ENCODE peak calls at places on chromosomes 4 and X, in seven cellular contexts. One of them, this sample, is unnamed.

GRCh38 chr4:176539785-176540175 is 220.0 kb downstream of the SPCS3 start:
- DNase-seq in left kidney: no peak
- DNase-seq in endodermal cell: no peak
- DNase-seq in stimulated activated CD4-positive, alpha-beta T cell treated with anti-CD3 and anti-CD28 coated beads, Interleukin-1b, Interleukin-23, amount 100 ng/mL, for 48 hours: no peak
- DNase-seq in NCI-H524: no peak
- DNase-seq in hypothalamus: no peak
- DNase-seq in caudate nucleus: no peak
- DNase-seq in this sample: no peak

GRCh38 chr4:40238700-40239548 is 42.1 kb downstream of the RHOH start:
- DNase-seq in left kidney: peak
- DNase-seq in endodermal cell: no peak
- DNase-seq in stimulated activated CD4-positive, alpha-beta T cell treated with anti-CD3 and anti-CD28 coated beads, Interleukin-1b, Interleukin-23, amount 100 ng/mL, for 48 hours: peak
- DNase-seq in NCI-H524: no peak
- DNase-seq in hypothalamus: no peak
- DNase-seq in caudate nucleus: no peak
- DNase-seq in this sample: no peak

GRCh38 chr4:121594796-121595526 is 101.8 kb downstream of the ANXA5 start:
- DNase-seq in left kidney: no peak
- DNase-seq in endodermal cell: no peak
- DNase-seq in stimulated activated CD4-positive, alpha-beta T cell treated with anti-CD3 and anti-CD28 coated beads, Interleukin-1b, Interleukin-23, amount 100 ng/mL, for 48 hours: no peak
- DNase-seq in NCI-H524: no peak
- DNase-seq in hypothalamus: no peak
- DNase-seq in caudate nucleus: no peak
- DNase-seq in this sample: no peak

GRCh38 chr4:130812117-130812765 is 1716.3 kb downstream of the C4orf33 start:
- DNase-seq in left kidney: no peak
- DNase-seq in endodermal cell: no peak
- DNase-seq in stimulated activated CD4-positive, alpha-beta T cell treated with anti-CD3 and anti-CD28 coated beads, Interleukin-1b, Interleukin-23, amount 100 ng/mL, for 48 hours: no peak
- DNase-seq in NCI-H524: no peak
- DNase-seq in hypothalamus: no peak
- DNase-seq in caudate nucleus: no peak
- DNase-seq in this sample: no peak

GRCh38 chr4:89551191-89551590 is 243.6 kb upstream of the GPRIN3 start:
- DNase-seq in left kidney: no peak
- DNase-seq in endodermal cell: no peak
- DNase-seq in stimulated activated CD4-positive, alpha-beta T cell treated with anti-CD3 and anti-CD28 coated beads, Interleukin-1b, Interleukin-23, amount 100 ng/mL, for 48 hours: no peak
- DNase-seq in NCI-H524: no peak
- DNase-seq in hypothalamus: no peak
- DNase-seq in caudate nucleus: no peak
- DNase-seq in this sample: no peak

GRCh38 chr4:168917150-168917779 is 92.8 kb downstream of the CBR4 start:
- DNase-seq in left kidney: peak
- DNase-seq in endodermal cell: no peak
- DNase-seq in stimulated activated CD4-positive, alpha-beta T cell treated with anti-CD3 and anti-CD28 coated beads, Interleukin-1b, Interleukin-23, amount 100 ng/mL, for 48 hours: no peak
- DNase-seq in NCI-H524: peak
- DNase-seq in hypothalamus: no peak
- DNase-seq in caudate nucleus: no peak
- DNase-seq in this sample: no peak

GRCh38 chr4:42605264-42605663 is 51.6 kb downstream of the ATP8A1 start:
- DNase-seq in left kidney: peak
- DNase-seq in endodermal cell: no peak
- DNase-seq in stimulated activated CD4-positive, alpha-beta T cell treated with anti-CD3 and anti-CD28 coated beads, Interleukin-1b, Interleukin-23, amount 100 ng/mL, for 48 hours: no peak
- DNase-seq in NCI-H524: peak
- DNase-seq in hypothalamus: no peak
- DNase-seq in caudate nucleus: no peak
- DNase-seq in this sample: peak

GRCh38 chr4:87101543-87102199 is 118.7 kb downstream of the KLHL8 start:
- DNase-seq in left kidney: no peak
- DNase-seq in endodermal cell: no peak
- DNase-seq in stimulated activated CD4-positive, alpha-beta T cell treated with anti-CD3 and anti-CD28 coated beads, Interleukin-1b, Interleukin-23, amount 100 ng/mL, for 48 hours: no peak
- DNase-seq in NCI-H524: no peak
- DNase-seq in hypothalamus: no peak
- DNase-seq in caudate nucleus: no peak
- DNase-seq in this sample: no peak

GRCh38 chrX:109911046-109911445 is 91.9 kb upstream of the TMEM164 start:
- DNase-seq in left kidney: peak
- DNase-seq in endodermal cell: no peak
- DNase-seq in stimulated activated CD4-positive, alpha-beta T cell treated with anti-CD3 and anti-CD28 coated beads, Interleukin-1b, Interleukin-23, amount 100 ng/mL, for 48 hours: no peak
- DNase-seq in NCI-H524: peak
- DNase-seq in hypothalamus: no peak
- DNase-seq in caudate nucleus: no peak
- DNase-seq in this sample: no peak

GRCh38 chr4:103996059-103996458 is 276.3 kb upstream of the TACR3 start:
- DNase-seq in left kidney: peak
- DNase-seq in endodermal cell: peak
- DNase-seq in stimulated activated CD4-positive, alpha-beta T cell treated with anti-CD3 and anti-CD28 coated beads, Interleukin-1b, Interleukin-23, amount 100 ng/mL, for 48 hours: no peak
- DNase-seq in NCI-H524: peak
- DNase-seq in hypothalamus: no peak
- DNase-seq in caudate nucleus: no peak
- DNase-seq in this sample: no peak

GRCh38 chr4:104989363-104989762 is 157.3 kb upstream of the TET2 start:
- DNase-seq in left kidney: no peak
- DNase-seq in endodermal cell: no peak
- DNase-seq in stimulated activated CD4-positive, alpha-beta T cell treated with anti-CD3 and anti-CD28 coated beads, Interleukin-1b, Interleukin-23, amount 100 ng/mL, for 48 hours: no peak
- DNase-seq in NCI-H524: peak
- DNase-seq in hypothalamus: no peak
- DNase-seq in caudate nucleus: no peak
- DNase-seq in this sample: no peak

GRCh38 chrX:111352424-111352823 is 59.6 kb downstream of the DCX start:
- DNase-seq in left kidney: no peak
- DNase-seq in endodermal cell: no peak
- DNase-seq in stimulated activated CD4-positive, alpha-beta T cell treated with anti-CD3 and anti-CD28 coated beads, Interleukin-1b, Interleukin-23, amount 100 ng/mL, for 48 hours: no peak
- DNase-seq in NCI-H524: peak
- DNase-seq in hypothalamus: no peak
- DNase-seq in caudate nucleus: no peak
- DNase-seq in this sample: peak

GRCh38 chr4:98720871-98721480 is 62.6 kb upstream of the TSPAN5 start:
- DNase-seq in left kidney: no peak
- DNase-seq in endodermal cell: no peak
- DNase-seq in stimulated activated CD4-positive, alpha-beta T cell treated with anti-CD3 and anti-CD28 coated beads, Interleukin-1b, Interleukin-23, amount 100 ng/mL, for 48 hours: no peak
- DNase-seq in NCI-H524: no peak
- DNase-seq in hypothalamus: no peak
- DNase-seq in caudate nucleus: no peak
- DNase-seq in this sample: no peak

GRCh38 chr4:88857588-88857987 is 160.0 kb upstream of the NAP1L5 start:
- DNase-seq in left kidney: no peak
- DNase-seq in endodermal cell: no peak
- DNase-seq in stimulated activated CD4-positive, alpha-beta T cell treated with anti-CD3 and anti-CD28 coated beads, Interleukin-1b, Interleukin-23, amount 100 ng/mL, for 48 hours: no peak
- DNase-seq in NCI-H524: no peak
- DNase-seq in hypothalamus: no peak
- DNase-seq in caudate nucleus: no peak
- DNase-seq in this sample: no peak

GRCh38 chrX:40570346-40571093 is 10.2 kb upstream of the ATP6AP2 start:
- DNase-seq in left kidney: peak
- DNase-seq in endodermal cell: peak
- DNase-seq in stimulated activated CD4-positive, alpha-beta T cell treated with anti-CD3 and anti-CD28 coated beads, Interleukin-1b, Interleukin-23, amount 100 ng/mL, for 48 hours: no peak
- DNase-seq in NCI-H524: no peak
- DNase-seq in hypothalamus: no peak
- DNase-seq in caudate nucleus: no peak
- DNase-seq in this sample: no peak

GRCh38 chr4:78608684-78609083 is 57.1 kb downstream of the ANXA3 start:
- DNase-seq in left kidney: no peak
- DNase-seq in endodermal cell: no peak
- DNase-seq in stimulated activated CD4-positive, alpha-beta T cell treated with anti-CD3 and anti-CD28 coated beads, Interleukin-1b, Interleukin-23, amount 100 ng/mL, for 48 hours: no peak
- DNase-seq in NCI-H524: no peak
- DNase-seq in hypothalamus: no peak
- DNase-seq in caudate nucleus: no peak
- DNase-seq in this sample: no peak

GRCh38 chrX:46547857-46548256 is 2.6 kb upstream of the ZNF674 start:
- DNase-seq in left kidney: no peak
- DNase-seq in endodermal cell: no peak
- DNase-seq in stimulated activated CD4-positive, alpha-beta T cell treated with anti-CD3 and anti-CD28 coated beads, Interleukin-1b, Interleukin-23, amount 100 ng/mL, for 48 hours: no peak
- DNase-seq in NCI-H524: no peak
- DNase-seq in hypothalamus: no peak
- DNase-seq in caudate nucleus: no peak
- DNase-seq in this sample: no peak

GRCh38 chr4:95268819-95269565 is 279.8 kb downstream of the UNC5C start:
- DNase-seq in left kidney: peak
- DNase-seq in endodermal cell: no peak
- DNase-seq in stimulated activated CD4-positive, alpha-beta T cell treated with anti-CD3 and anti-CD28 coated beads, Interleukin-1b, Interleukin-23, amount 100 ng/mL, for 48 hours: no peak
- DNase-seq in NCI-H524: peak
- DNase-seq in hypothalamus: no peak
- DNase-seq in caudate nucleus: no peak
- DNase-seq in this sample: no peak

GRCh38 chr4:7206385-7206784 is 14.0 kb downstream of the SORCS2 start:
- DNase-seq in left kidney: no peak
- DNase-seq in endodermal cell: peak
- DNase-seq in stimulated activated CD4-positive, alpha-beta T cell treated with anti-CD3 and anti-CD28 coated beads, Interleukin-1b, Interleukin-23, amount 100 ng/mL, for 48 hours: no peak
- DNase-seq in NCI-H524: peak
- DNase-seq in hypothalamus: no peak
- DNase-seq in caudate nucleus: no peak
- DNase-seq in this sample: no peak

GRCh38 chrX:19807414-19807813 is 80.0 kb downstream of the SH3KBP1 start:
- DNase-seq in left kidney: no peak
- DNase-seq in endodermal cell: no peak
- DNase-seq in stimulated activated CD4-positive, alpha-beta T cell treated with anti-CD3 and anti-CD28 coated beads, Interleukin-1b, Interleukin-23, amount 100 ng/mL, for 48 hours: no peak
- DNase-seq in NCI-H524: no peak
- DNase-seq in hypothalamus: no peak
- DNase-seq in caudate nucleus: no peak
- DNase-seq in this sample: no peak

GRCh38 chr4:171650543-171650942 is 162.7 kb upstream of the GALNTL6 start:
- DNase-seq in left kidney: peak
- DNase-seq in endodermal cell: peak
- DNase-seq in stimulated activated CD4-positive, alpha-beta T cell treated with anti-CD3 and anti-CD28 coated beads, Interleukin-1b, Interleukin-23, amount 100 ng/mL, for 48 hours: no peak
- DNase-seq in NCI-H524: peak
- DNase-seq in hypothalamus: no peak
- DNase-seq in caudate nucleus: no peak
- DNase-seq in this sample: no peak

GRCh38 chr4:179225594-179225993 is 1783.4 kb upstream of the AGA start:
- DNase-seq in left kidney: no peak
- DNase-seq in endodermal cell: no peak
- DNase-seq in stimulated activated CD4-positive, alpha-beta T cell treated with anti-CD3 and anti-CD28 coated beads, Interleukin-1b, Interleukin-23, amount 100 ng/mL, for 48 hours: no peak
- DNase-seq in NCI-H524: no peak
- DNase-seq in hypothalamus: no peak
- DNase-seq in caudate nucleus: no peak
- DNase-seq in this sample: no peak

GRCh38 chr4:94332983-94333590 is 9.5 kb downstream of the HPGDS start:
- DNase-seq in left kidney: peak
- DNase-seq in endodermal cell: peak
- DNase-seq in stimulated activated CD4-positive, alpha-beta T cell treated with anti-CD3 and anti-CD28 coated beads, Interleukin-1b, Interleukin-23, amount 100 ng/mL, for 48 hours: no peak
- DNase-seq in NCI-H524: no peak
- DNase-seq in hypothalamus: no peak
- DNase-seq in caudate nucleus: no peak
- DNase-seq in this sample: no peak

GRCh38 chr4:169063441-169063840 is 53.4 kb upstream of the CBR4 start:
- DNase-seq in left kidney: no peak
- DNase-seq in endodermal cell: no peak
- DNase-seq in stimulated activated CD4-positive, alpha-beta T cell treated with anti-CD3 and anti-CD28 coated beads, Interleukin-1b, Interleukin-23, amount 100 ng/mL, for 48 hours: no peak
- DNase-seq in NCI-H524: no peak
- DNase-seq in hypothalamus: no peak
- DNase-seq in caudate nucleus: no peak
- DNase-seq in this sample: no peak

GRCh38 chr4:111717916-111718315 is 427.3 kb upstream of the FAM241A start:
- DNase-seq in left kidney: peak
- DNase-seq in endodermal cell: no peak
- DNase-seq in stimulated activated CD4-positive, alpha-beta T cell treated with anti-CD3 and anti-CD28 coated beads, Interleukin-1b, Interleukin-23, amount 100 ng/mL, for 48 hours: no peak
- DNase-seq in NCI-H524: no peak
- DNase-seq in hypothalamus: no peak
- DNase-seq in caudate nucleus: no peak
- DNase-seq in this sample: no peak

GRCh38 chrX:40152173-40152705 is 54.5 kb upstream of the BCOR start:
- DNase-seq in left kidney: peak
- DNase-seq in endodermal cell: peak
- DNase-seq in stimulated activated CD4-positive, alpha-beta T cell treated with anti-CD3 and anti-CD28 coated beads, Interleukin-1b, Interleukin-23, amount 100 ng/mL, for 48 hours: no peak
- DNase-seq in NCI-H524: peak
- DNase-seq in hypothalamus: no peak
- DNase-seq in caudate nucleus: no peak
- DNase-seq in this sample: peak

GRCh38 chr4:658681-659667 is 15.1 kb downstream of the ATP5ME start:
- DNase-seq in left kidney: no peak
- DNase-seq in endodermal cell: peak
- DNase-seq in stimulated activated CD4-positive, alpha-beta T cell treated with anti-CD3 and anti-CD28 coated beads, Interleukin-1b, Interleukin-23, amount 100 ng/mL, for 48 hours: no peak
- DNase-seq in NCI-H524: no peak
- DNase-seq in hypothalamus: no peak
- DNase-seq in caudate nucleus: no peak
- DNase-seq in this sample: no peak

GRCh38 chr4:118968006-118968405 is 79.4 kb downstream of the SYNPO2 start:
- DNase-seq in left kidney: peak
- DNase-seq in endodermal cell: peak
- DNase-seq in stimulated activated CD4-positive, alpha-beta T cell treated with anti-CD3 and anti-CD28 coated beads, Interleukin-1b, Interleukin-23, amount 100 ng/mL, for 48 hours: no peak
- DNase-seq in NCI-H524: no peak
- DNase-seq in hypothalamus: peak
- DNase-seq in caudate nucleus: no peak
- DNase-seq in this sample: no peak

GRCh38 chr4:3399277-3400194 is 42.2 kb upstream of the HGFAC start:
- DNase-seq in left kidney: no peak
- DNase-seq in endodermal cell: no peak
- DNase-seq in stimulated activated CD4-positive, alpha-beta T cell treated with anti-CD3 and anti-CD28 coated beads, Interleukin-1b, Interleukin-23, amount 100 ng/mL, for 48 hours: no peak
- DNase-seq in NCI-H524: peak
- DNase-seq in hypothalamus: peak
- DNase-seq in caudate nucleus: no peak
- DNase-seq in this sample: peak